ENCODE peak calls at places on chromosomes 12 and 14, in six cellular contexts. V is K562, X is body of pancreas, U is ovary, F is suprapubic skin, L is gastrocnemius medialis. Y is an unnamed sample.

GRCh38 chr14:58104808-58105207 is 47.2 kb downstream of the ARMH4 start:
- DNase-seq in V (no peak), U (no peak), F (no peak), L (no peak), X (no peak), Y (no peak)

GRCh38 chr12:69225251-69225910 is 14.0 kb upstream of the CPSF6 start:
- DNase-seq in U (no peak), L (no peak), F (no peak), V (no peak), X (no peak), Y (no peak)

GRCh38 chr14:90287791-90288190 is 31.4 kb downstream of the PSMC1 start:
- DNase-seq in U (no peak), X (no peak), F (no peak), V (no peak), L (no peak), Y (no peak)

GRCh38 chr12:50297027-50297426 is 13.7 kb upstream of the LIMA1 start:
- DNase-seq in F (no peak), L (no peak), X (no peak), V (no peak), U (no peak), Y (no peak)

GRCh38 chr14:100375273-100375962 is 52.3 kb downstream of the SLC25A47 start:
- DNase-seq in U (peak; percentile 55), X (peak; percentile 34), L (peak; percentile 32), F (peak; percentile 86), V (peak; percentile 59), Y (peak; percentile 56)

GRCh38 chr14:100860556-100861187 is 34.8 kb downstream of the MEG3 start:
- DNase-seq in X (no peak), U (no peak), F (no peak), L (no peak), V (no peak), Y (no peak)

GRCh38 chr14:87992349-87992719 is 648 bp downstream of the GALC start:
- DNase-seq in U (no peak), F (no peak), L (no peak), V (no peak), X (no peak), Y (no peak)

GRCh38 chr12:91319071-91319760 is 136.6 kb upstream of the DCN start:
- DNase-seq in L (no peak), U (no peak), F (no peak), X (no peak), V (no peak), Y (no peak)

GRCh38 chr14:93023039-93023438 is 92.7 kb downstream of the ITPK1 start:
- DNase-seq in V (peak; percentile 51), L (no peak), U (no peak), X (no peak), F (no peak), Y (no peak)

GRCh38 chr12:95787274-95787814 is 3.2 kb downstream of the NTN4 start:
- DNase-seq in U (no peak), F (no peak), L (no peak), V (no peak), X (no peak), Y (no peak)

GRCh38 chr12:124388038-124388676 is 93.3 kb downstream of the RFLNA start:
- DNase-seq in U (peak; percentile 65), F (no peak), V (no peak), X (no peak), L (no peak), Y (no peak)

GRCh38 chr12:6201199-6201608 is 1.0 kb downstream of the CD9 start:
- DNase-seq in F (no peak), U (no peak), X (peak; percentile 46), V (no peak), L (no peak), Y (no peak)

GRCh38 chr12:6199531-6200265 is 502 bp upstream of the CD9 start:
- DNase-seq in F (no peak), V (no peak), X (peak; percentile 39), U (peak; percentile 65), L (no peak), Y (no peak)

GRCh38 chr12:6201775-6202292 is 1.6 kb downstream of the CD9 start:
- DNase-seq in U (no peak), L (no peak), V (no peak), X (no peak), F (no peak), Y (no peak)

GRCh38 chr12:6199211-6199530 is 1.0 kb upstream of the CD9 start:
- DNase-seq in X (no peak), U (no peak), V (no peak), L (no peak), F (no peak), Y (no peak)

GRCh38 chr12:6200266-6201198 is at the start of gene CD9:
- DNase-seq in F (no peak), X (peak; percentile 81), L (no peak), V (peak; percentile 87), U (peak; percentile 65), Y (peak; percentile 75)
- H3K27me3 ChIP-seq in F (no peaks in the 10 kb centered on the region), X (no peaks in the 10 kb centered on the region), L (no peaks in the 10 kb centered on the region), V (peaks cover 36% of the 10 kb centered on the region), U (no peaks in the 10 kb centered on the region), Y (peaks cover 4% of the 10 kb centered on the region)

GRCh38 chr12:53602176-53602942 is 23.8 kb downstream of the ATF7 start:
- DNase-seq in X (no peak), V (no peak), U (no peak), F (no peak), L (no peak), Y (no peak)

GRCh38 chr12:53603196-53603595 is 23.0 kb downstream of the ATF7 start:
- DNase-seq in U (no peak), L (no peak), F (no peak), V (no peak), X (no peak), Y (no peak)

GRCh38 chr12:53599579-53599978 is 26.6 kb downstream of the ATF7 start:
- DNase-seq in V (peak; percentile 20), L (no peak), U (no peak), X (no peak), F (no peak), Y (no peak)

GRCh38 chr12:53600490-53601295 is 25.5 kb downstream of the ATF7 start:
- DNase-seq in U (no peak), F (no peak), L (no peak), X (no peak), V (no peak), Y (no peak)

GRCh38 chr12:53601296-53601847 is 24.8 kb downstream of the ATF7 start:
- DNase-seq in F (no peak), X (no peak), L (no peak), V (no peak), U (no peak), Y (no peak)
- TF ChIP-seq POLR2A in F (no peak), X (no peak), L (no peak), V (no peak), U (no peak), Y (no peak)

GRCh38 chr12:121212875-121213274 is 2.9 kb downstream of the P2RX4 start:
- DNase-seq in X (no peak), U (no peak), L (no peak), V (no peak), F (no peak), Y (no peak)

GRCh38 chr12:121217066-121217465 is 7.1 kb downstream of the P2RX4 start:
- DNase-seq in U (no peak), X (no peak), L (no peak), F (no peak), V (peak; percentile 10), Y (no peak)

GRCh38 chr12:121216102-121216501 is 6.2 kb downstream of the P2RX4 start:
- DNase-seq in F (no peak), U (no peak), X (no peak), L (no peak), V (no peak), Y (no peak)

GRCh38 chr12:121214171-121214777 is 4.3 kb downstream of the P2RX4 start:
- DNase-seq in V (peak; percentile 1), L (no peak), F (no peak), X (no peak), U (no peak), Y (no peak)

DNA sequence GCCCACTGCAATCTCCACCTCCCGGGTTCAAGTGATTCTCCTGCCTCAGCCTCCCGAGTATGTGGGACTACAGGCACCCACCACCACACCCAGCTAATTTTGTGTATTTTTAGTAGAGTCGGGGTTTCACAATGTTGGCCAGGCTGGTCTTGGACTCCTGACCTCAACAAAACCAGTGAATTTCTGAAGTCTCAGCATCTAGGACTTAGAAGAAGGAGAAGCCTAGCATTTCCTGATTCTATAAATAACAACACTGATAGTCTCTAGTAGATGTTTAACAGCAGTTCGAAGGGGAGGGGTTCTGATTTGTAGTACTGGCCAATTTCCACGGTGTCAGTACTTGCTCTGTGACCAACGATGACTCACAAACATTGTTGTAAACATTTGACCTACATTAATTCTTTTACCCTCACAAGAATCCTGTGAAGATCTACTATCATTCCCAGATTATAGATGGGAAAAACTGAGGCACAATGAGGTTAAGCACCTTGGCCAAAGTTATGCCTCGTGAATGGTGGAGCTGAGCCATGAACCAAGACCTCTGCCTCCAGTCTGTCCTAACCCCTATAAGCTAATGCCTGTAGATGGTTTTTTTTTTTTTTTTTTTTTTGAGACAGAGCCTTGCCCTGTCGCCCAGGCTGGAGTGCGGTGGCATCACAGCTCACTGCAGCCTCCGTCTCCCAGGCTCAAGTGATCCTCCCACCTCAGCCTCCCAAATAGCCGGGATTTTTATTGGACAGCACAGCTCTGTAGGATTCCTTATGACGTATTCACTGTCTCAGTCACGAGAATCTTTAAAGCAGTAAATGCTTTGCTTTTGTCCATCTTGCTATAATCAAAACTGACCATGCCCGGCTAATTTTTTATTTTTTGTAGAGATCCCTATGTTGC is 5.2 kb downstream of the P2RX4 start:
- DNase-seq in X (peak; percentile 59), L (no peak), U (no peak), V (peak; percentile 20), F (no peak), Y (peak; percentile 59)
- H3K27ac ChIP-seq in X (peak overlapping the region; percentile 90), L (peak overlapping the region; percentile 39), U (no peak overlapping the region), V (no peak overlapping the region), F (peak overlapping the region; percentile 2), Y (peak overlapping the region; percentile 81)

DNA sequence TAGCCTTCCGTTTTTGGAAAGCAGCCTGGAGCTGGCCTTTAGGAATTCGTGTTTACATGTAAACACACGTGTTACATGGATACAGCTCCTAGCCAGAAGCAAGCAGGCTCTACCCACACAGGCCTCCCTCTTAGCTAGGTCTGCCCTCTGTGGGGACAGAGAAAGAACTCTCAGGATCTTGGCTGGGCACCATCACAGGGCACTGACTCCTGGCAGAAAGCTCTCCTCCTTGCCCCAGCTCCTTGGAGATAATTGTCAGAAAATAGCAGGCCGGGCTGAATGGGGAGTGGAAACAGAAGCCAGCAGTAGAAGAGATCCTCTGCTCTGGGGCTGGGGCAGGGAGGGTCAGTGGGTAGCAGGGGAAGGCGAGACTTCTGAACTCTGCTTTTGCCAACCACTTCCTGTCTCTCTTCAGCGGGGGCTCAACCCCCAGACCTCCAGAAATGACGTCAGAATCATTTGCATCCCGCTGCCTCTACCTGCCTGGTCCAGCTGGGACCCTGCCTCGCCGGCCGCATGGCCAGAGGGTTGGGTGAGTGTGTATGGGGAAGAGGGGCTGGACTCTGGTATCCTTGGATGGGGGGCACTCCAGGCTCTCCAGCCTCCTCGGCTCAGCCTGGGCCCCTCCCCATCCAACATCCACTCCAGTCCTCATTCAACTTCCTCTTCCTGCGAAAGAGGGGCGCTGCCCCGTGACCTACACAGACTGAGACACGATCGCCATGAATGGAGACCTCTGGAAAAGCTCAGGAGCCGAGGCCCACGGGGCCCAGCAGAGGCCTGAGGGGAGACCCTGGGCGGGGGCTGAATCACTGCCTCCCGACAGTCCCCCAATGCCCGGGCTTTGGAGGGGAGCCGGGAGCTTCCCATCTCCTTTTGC is 650 bp upstream of the HOXC4 start:
- DNase-seq in U (peak; percentile 61), L (no peak), F (no peak), V (no peak), X (no peak), Y (no peak)
- H3K27me3 ChIP-seq in U (no peaks in the 10 kb centered on the region), L (no peaks in the 10 kb centered on the region), F (peaks cover 12% of the 10 kb centered on the region), V (peaks cover 49% of the 10 kb centered on the region), X (no peaks in the 10 kb centered on the region), Y (peaks cover 74% of the 10 kb centered on the region)

GRCh38 chr12:126798449-126798848 is 1468.5 kb upstream of the TMEM132C start:
- DNase-seq in X (no peak), V (no peak), F (no peak), U (no peak), L (no peak), Y (no peak)
- TF ChIP-seq POLR2A in X (no peak), V (no peak), F (no peak), U (no peak), L (no peak), Y (no peak)

Y was measured in stomach.